ENCODE peak calls at places on chromosomes 6 and 20, in four cellular contexts. A, I, O and D are unnamed samples.

GRCh38 chr20:63014710-63015109 is 7.9 kb upstream of the BHLHE23 start:
- DNase-seq in O (peak), I (peak), A (peak), D (no peak)

GRCh38 chr6:4103929-4104328 is 25.0 kb upstream of the FAM217A start:
- DNase-seq in O (no peak), I (no peak), A (no peak), D (no peak)

GRCh38 chr6:3766219-3766618 is 14.7 kb upstream of the PXDC1 start:
- DNase-seq in A (no peak), I (peak), O (no peak), D (no peak)

GRCh38 chr6:137980777-137981176 is 113.7 kb downstream of the TNFAIP3 start:
- DNase-seq in I (no peak), O (no peak), A (no peak), D (no peak)

GRCh38 chr6:149470948-149471347 is 13.9 kb downstream of the ZC3H12D start:
- DNase-seq in O (no peak), I (no peak), A (no peak), D (no peak)

GRCh38 chr20:60964911-60965310 is 287.1 kb upstream of the CDH4 start:
- DNase-seq in I (no peak), A (no peak), O (no peak), D (no peak)

GRCh38 chr20:40493551-40493950 is 195.5 kb downstream of the MAFB start:
- DNase-seq in A (no peak), I (no peak), O (no peak), D (no peak)

GRCh38 chr6:118750143-118750542 is 98.8 kb upstream of the CEP85L start:
- DNase-seq in A (no peak), O (no peak), I (no peak), D (no peak)

GRCh38 chr6:15763827-15764226 is 101.0 kb upstream of the DTNBP1 start:
- DNase-seq in O (no peak), A (no peak), I (peak), D (no peak)

GRCh38 chr6:88402909-88403308 is 236.8 kb upstream of the CNR1 start:
- DNase-seq in I (no peak), A (no peak), O (no peak), D (no peak)

GRCh38 chr6:69427882-69428281 is 368.9 kb downstream of the LMBRD1 start:
- DNase-seq in A (no peak), O (no peak), I (no peak), D (no peak)
- TF ChIP-seq CTCF in A (no peak), O (peak), I (no peak), D (no peak)

DNA sequence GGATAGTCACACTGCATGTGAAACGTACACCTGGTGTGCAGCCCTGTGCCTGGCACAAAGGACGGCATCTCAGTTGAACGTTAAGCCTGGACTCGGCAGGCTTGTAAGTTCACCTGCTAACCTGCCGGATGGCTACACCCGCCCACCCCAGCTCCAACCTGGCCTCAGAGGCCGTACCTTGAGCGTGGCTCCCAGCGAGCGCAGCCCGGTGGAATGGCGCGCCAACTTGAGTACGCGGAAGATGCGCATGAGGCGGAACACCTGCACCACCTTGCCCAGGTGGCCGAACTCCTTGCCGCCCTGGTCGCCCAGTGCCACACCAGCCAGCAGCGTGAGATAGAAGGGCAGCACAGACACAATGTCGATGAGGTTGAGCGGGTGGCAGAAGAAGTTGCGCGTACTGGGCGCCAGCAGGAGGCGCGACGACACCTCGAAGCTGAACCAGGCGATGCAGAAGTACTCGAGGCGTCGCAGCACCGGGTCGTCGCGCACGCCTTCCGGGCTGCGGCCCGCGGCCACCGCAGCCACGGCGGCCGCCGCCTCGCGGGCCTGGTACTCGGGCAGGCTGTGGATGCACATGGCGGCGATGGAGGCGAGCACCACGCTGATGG is 3.3 kb downstream of the KCNS1 start:
- DNase-seq in A (peak), I (peak), O (peak), D (no peak)
- TF ChIP-seq CTCF in A (peak), I (peak), O (no peak), D (no peak)

GRCh38 chr20:19802492-19803158 is 44.6 kb downstream of the RIN2 start:
- DNase-seq in O (peak), A (no peak), I (no peak), D (no peak)
- TF ChIP-seq CTCF in O (peak), A (peak), I (no peak), D (no peak)

GRCh38 chr6:41428402-41428994 is 93.1 kb downstream of the NCR2 start:
- DNase-seq in A (no peak), O (no peak), I (no peak), D (no peak)

GRCh38 chr6:41426438-41426851 is 91.0 kb downstream of the NCR2 start:
- DNase-seq in O (peak), A (no peak), I (no peak), D (no peak)

GRCh38 chr6:41426888-41427641 is 91.7 kb downstream of the NCR2 start:
- DNase-seq in I (no peak), A (no peak), O (no peak), D (no peak)

GRCh38 chr6:41428995-41429417 is 93.6 kb downstream of the NCR2 start:
- DNase-seq in A (no peak), O (no peak), I (peak), D (no peak)

DNA sequence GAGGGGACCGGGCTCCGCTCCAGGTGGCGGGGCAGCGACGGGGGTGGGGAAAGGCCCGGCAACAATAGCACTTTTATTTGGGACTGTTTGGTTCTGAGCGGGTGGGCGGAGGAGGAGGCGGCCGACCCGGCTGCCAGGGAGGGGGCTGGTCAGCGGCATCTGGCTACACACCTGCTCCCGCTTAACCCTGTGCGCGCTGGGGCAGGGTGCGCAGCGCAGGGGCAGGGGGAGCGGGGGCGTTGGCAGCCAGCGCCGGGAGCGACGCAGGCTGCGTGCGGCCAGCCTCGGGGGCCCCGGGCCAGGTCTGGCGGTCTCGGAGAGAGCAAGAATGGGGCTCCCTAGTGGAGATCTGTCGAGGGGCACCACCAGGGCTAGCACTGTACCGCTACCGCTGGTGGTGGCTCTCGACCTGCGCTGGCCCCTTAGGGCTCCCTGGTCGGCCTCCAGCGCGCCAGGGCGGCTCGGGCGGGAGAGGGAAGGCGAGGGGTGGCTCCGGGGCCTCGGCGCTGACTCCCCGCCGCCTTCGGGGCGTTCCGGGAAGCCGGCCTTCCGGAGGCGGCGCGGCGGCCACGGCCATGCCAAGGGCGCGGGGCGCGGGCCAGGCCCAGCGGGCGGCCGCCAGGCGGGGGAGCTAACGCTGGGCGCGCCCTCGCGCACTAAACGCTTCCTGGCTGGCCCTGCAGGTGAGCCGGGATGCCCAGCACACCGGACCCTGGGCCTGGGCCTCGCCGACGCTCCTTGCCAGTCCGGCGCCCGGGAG is 92.4 kb downstream of the NCR2 start:
- DNase-seq in I (no peak), O (peak), A (peak), D (no peak)
- TF ChIP-seq CTCF in I (no peak), O (no peak), A (no peak), D (peak)

GRCh38 chr20:46715292-46715756 is 5.9 kb downstream of the SLC2A10 start:
- DNase-seq in O (peak), A (no peak), I (peak), D (no peak)
- TF ChIP-seq CTCF in O (peak), A (no peak), I (peak), D (no peak)

GRCh38 chr6:90296346-90297123 is at the start of gene BACH2:
- DNase-seq in A (peak), I (peak), O (peak), D (peak)
- TF ChIP-seq CTCF in A (peak), I (no peak), O (no peak), D (no peak)

DNA sequence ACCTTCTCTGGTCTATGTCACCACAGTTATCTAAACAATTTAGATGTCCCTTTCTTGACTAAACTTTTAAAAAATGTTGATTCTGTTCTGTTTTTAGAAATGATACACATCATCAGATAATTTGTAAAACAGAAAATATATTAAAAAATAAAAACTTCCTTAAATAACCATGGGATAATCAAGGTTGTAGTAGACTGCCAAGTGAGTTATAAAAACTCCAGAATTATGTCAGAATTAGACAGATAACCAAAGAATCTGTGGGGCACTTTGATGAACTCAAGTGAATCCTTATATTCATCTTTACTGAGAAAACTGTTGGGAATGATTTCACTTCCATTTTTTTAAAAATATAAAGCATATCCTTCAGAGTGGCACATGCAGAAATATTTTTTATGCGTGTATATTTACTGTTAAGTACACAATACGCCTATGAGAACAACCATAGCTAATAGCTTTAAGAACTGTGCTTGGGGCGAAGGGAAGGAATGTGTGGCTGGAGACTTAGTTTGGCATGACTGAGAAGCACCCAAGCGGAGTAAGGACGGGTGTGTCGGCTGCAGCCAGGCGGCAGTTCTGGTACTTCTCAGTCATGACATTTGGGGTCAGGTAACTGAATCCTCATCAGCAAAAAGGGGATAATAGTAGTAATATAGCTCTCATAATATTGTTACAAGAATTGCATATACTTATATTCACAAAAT is 604.7 kb upstream of the CITED2 start:
- DNase-seq in O (no peak), A (peak), I (no peak), D (no peak)
- TF ChIP-seq CTCF in O (no peak), A (no peak), I (no peak), D (no peak)

DNA sequence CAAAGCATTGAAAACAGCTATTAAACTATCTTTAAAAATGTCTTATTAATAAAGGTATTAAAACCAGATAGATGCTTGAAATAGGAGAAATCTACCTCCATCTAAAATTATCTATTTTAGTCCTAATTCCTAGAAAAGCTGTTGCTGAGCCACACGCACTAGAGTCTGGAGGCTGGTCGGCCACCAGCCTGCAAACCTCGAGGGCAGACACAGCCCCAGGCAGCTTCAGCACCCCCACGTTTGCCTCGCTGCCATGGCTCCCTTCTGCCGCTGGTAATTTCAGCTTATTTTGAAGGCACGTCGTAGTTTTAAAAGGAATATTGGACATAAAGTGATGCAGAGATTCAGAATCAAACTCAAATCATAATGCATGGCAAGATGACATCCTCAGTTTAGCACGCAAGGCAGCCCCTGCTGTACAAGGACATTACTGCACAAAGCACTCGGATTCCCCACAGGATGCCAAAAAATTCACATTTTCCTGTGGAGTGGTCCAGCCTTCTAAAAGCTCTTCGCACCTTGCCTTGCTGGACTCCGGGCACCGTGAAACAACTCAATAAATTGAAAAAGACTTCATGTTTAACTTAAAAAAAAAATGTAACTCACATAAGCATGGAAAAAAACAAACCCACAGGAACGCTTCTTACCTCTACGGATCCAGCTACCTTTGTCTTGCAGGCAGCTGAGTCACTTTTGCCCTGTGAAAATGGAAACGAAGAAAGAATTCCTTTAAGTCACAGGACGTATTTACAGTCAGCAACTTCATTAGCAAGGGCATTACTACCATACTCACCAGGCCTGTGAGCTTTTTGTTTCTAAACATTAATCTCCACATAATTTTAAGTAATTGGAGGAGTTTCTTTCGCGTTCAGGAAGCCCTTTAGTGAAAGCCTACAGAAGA is 143.4 kb upstream of the RPS6KA2 start:
- DNase-seq in I (peak), O (no peak), A (no peak), D (no peak)
- TF ChIP-seq CTCF in I (peak), O (peak), A (no peak), D (peak)

DNA sequence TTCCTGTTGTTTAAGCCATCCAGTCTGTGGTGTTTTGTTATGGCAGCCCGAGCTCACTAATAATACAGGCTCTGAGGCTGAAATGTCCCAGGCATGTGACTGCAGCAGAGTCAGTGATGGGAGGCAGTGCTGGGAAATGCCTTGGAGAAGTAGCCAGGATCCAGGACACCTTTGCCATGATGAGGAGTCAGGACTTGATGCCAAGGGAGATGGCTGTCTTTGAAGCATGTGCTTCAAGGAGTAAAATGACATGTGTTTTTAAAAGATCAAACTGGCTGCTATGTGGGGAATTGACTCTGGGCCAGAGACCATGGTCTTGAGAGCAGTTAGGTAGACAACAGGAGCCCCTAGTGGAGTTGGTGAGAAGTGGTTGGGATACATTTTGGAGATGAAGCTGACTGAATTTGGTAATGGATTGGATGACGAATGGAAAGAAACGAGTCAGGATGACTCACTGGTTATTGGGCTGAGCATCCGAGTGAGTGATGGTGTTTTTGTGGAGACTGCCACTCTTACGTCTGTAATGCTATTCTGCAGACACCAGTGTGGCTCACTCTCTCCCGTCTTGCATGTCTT is 322.2 kb downstream of the PLCB1 start:
- DNase-seq in I (peak), A (no peak), O (peak), D (no peak)
- TF ChIP-seq CTCF in I (peak), A (no peak), O (peak), D (no peak)

DNA sequence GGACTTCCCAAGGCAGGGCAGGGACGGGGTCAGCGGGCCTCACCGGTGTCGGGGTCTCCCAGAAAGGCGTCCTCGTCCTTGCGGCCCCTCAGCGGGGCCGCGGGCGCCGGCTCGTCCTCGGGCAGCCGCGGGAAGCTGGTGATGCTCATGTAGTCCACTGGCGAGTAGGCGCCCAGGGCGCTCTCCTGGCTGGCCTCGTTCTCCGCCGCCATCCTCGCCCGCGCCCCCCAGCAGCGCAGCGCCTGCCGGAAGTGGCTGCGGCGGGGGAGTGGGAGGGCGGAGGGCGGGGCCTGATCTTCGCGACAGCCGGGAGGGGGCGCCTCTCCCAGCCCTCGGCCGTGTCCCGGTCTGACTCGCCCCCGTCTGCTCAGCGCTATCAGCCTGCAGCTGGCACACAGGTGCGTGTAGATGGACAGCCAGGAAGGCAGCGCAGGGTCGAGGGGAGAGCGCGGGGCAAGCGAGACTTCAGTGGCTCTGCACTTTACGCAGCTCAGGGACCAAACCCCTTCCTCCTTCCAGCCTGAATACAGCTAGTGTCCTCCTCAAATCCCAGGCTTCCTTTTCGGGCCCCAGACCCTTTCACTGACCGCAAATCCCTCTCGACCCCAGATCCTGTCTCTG is at the start of gene GGT7:
- DNase-seq in I (peak), O (peak), A (peak), D (peak)
- TF ChIP-seq CTCF in I (peak), O (peak), A (peak), D (peak)